ENCODE peak calls at places on chromosomes 16 and 17, in seven cellular contexts. X, G, W, S, M, I and E are unnamed samples.

GRCh38 chr17:20315821-20316220 is 151.5 kb downstream of the LGALS9B start:
- DNase-seq in X (no peak), G (no peak), W (no peak), S (no peak), M (peak; percentile 93), I (no peak), E (no peak)

GRCh38 chr16:86457621-86458456 is 52.5 kb upstream of the FOXF1 start:
- DNase-seq in X (no peak), G (no peak), W (no peak), S (no peak), M (no peak), I (no peak), E (no peak)

GRCh38 chr16:2398520-2398919 is 30.7 kb upstream of the CCNF start:
- DNase-seq in X (no peak), G (no peak), W (no peak), S (no peak), M (no peak), I (no peak), E (no peak)

GRCh38 chr16:68395167-68395786 is 53.0 kb downstream of the SMPD3 start:
- DNase-seq in X (no peak), G (no peak), W (no peak), S (no peak), M (no peak), I (no peak), E (no peak)

GRCh38 chr17:8940866-8941471 is 24.5 kb downstream of the PIK3R5 start:
- DNase-seq in X (no peak), G (no peak), W (no peak), S (no peak), M (no peak), I (no peak), E (no peak)

GRCh38 chr17:48592097-48592496 is 1.5 kb downstream of the HOXB5 start:
- DNase-seq in X (no peak), G (no peak), W (no peak), S (no peak), M (no peak), I (no peak), E (no peak)

GRCh38 chr17:41666708-41667279 is 21.9 kb upstream of the EIF1 start:
- DNase-seq in X (peak; percentile 76), G (no peak), W (peak; percentile 73), S (peak; percentile 86), M (peak; percentile 92), I (peak; percentile 80), E (peak; percentile 78)

GRCh38 chr17:58084317-58084981 is 1.2 kb downstream of the DYNLL2 start:
- DNase-seq in X (no peak), G (no peak), W (peak; percentile 44), S (peak; percentile 52), M (peak; percentile 74), I (peak; percentile 22), E (peak; percentile 60)

GRCh38 chr17:66431910-66432309 is 129.5 kb downstream of the PRKCA start:
- DNase-seq in X (no peak), G (no peak), W (no peak), S (no peak), M (no peak), I (no peak), E (no peak)

GRCh38 chr16:71360378-71360777 is 1.9 kb downstream of the CALB2 start:
- DNase-seq in X (no peak), G (no peak), W (no peak), S (no peak), M (no peak), I (no peak), E (no peak)

GRCh38 chr17:70924776-70925175 is 755.4 kb downstream of the KCNJ2 start:
- DNase-seq in X (no peak), G (no peak), W (no peak), S (no peak), M (no peak), I (no peak), E (no peak)